ENCODE peak calls at places on chromosomes 1 and 21, in seven cellular contexts. One of them, this sample, is unnamed.
A peak's percentile ranks its signal among the peaks of the same experiment; 100 is the strongest.

GRCh38 chr1:233331676-233332519 is 4.4 kb downstream of the MAP3K21 start:
- DNase-seq in adrenal gland: no peak
- DNase-seq in psoas muscle: no peak
- DNase-seq in progenitor cell of endocrine pancreas: no peak
- DNase-seq in GM12865: no peak
- DNase-seq in WERI-Rb-1: no peak
- DNase-seq in HFFc6: no peak
- DNase-seq in this sample: no peak

GRCh38 chr1:229884765-229885164 is 182.3 kb upstream of the GALNT2 start:
- DNase-seq in WERI-Rb-1: no peak
- DNase-seq in adrenal gland: no peak
- DNase-seq in HFFc6: no peak
- DNase-seq in psoas muscle: no peak
- DNase-seq in GM12865: no peak
- DNase-seq in progenitor cell of endocrine pancreas: no peak
- DNase-seq in this sample: no peak

GRCh38 chr1:77664923-77665516 is 17.4 kb downstream of the ZZZ3 start:
- DNase-seq in adrenal gland: no peak
- DNase-seq in progenitor cell of endocrine pancreas: no peak
- DNase-seq in HFFc6: no peak
- DNase-seq in psoas muscle: no peak
- DNase-seq in GM12865: no peak
- DNase-seq in WERI-Rb-1: no peak
- DNase-seq in this sample: no peak

GRCh38 chr1:113538225-113538624 is 147.9 kb downstream of the MAGI3 start:
- DNase-seq in progenitor cell of endocrine pancreas: no peak
- DNase-seq in adrenal gland: no peak
- DNase-seq in HFFc6: peak; percentile 66
- DNase-seq in GM12865: no peak
- DNase-seq in psoas muscle: no peak
- DNase-seq in WERI-Rb-1: no peak
- DNase-seq in this sample: no peak

GRCh38 chr21:37849703-37850102 is 66.6 kb downstream of the KCNJ6 start:
- DNase-seq in WERI-Rb-1: no peak
- DNase-seq in psoas muscle: no peak
- DNase-seq in adrenal gland: no peak
- DNase-seq in GM12865: no peak
- DNase-seq in progenitor cell of endocrine pancreas: no peak
- DNase-seq in HFFc6: peak; percentile 75
- DNase-seq in this sample: no peak

GRCh38 chr1:221418346-221418745 is 323.5 kb downstream of the DUSP10 start:
- DNase-seq in adrenal gland: no peak
- DNase-seq in progenitor cell of endocrine pancreas: no peak
- DNase-seq in psoas muscle: no peak
- DNase-seq in HFFc6: peak; percentile 46
- DNase-seq in WERI-Rb-1: no peak
- DNase-seq in GM12865: no peak
- DNase-seq in this sample: no peak

GRCh38 chr1:41870076-41870562 is 48.6 kb downstream of the HIVEP3 start:
- DNase-seq in psoas muscle: no peak
- DNase-seq in progenitor cell of endocrine pancreas: no peak
- DNase-seq in GM12865: peak; percentile 41
- DNase-seq in adrenal gland: no peak
- DNase-seq in WERI-Rb-1: no peak
- DNase-seq in HFFc6: peak; percentile 59
- DNase-seq in this sample: no peak

GRCh38 chr1:205298191-205298994 is 23.2 kb downstream of the NUAK2 start:
- DNase-seq in adrenal gland: no peak
- DNase-seq in progenitor cell of endocrine pancreas: no peak
- DNase-seq in WERI-Rb-1: no peak
- DNase-seq in GM12865: no peak
- DNase-seq in HFFc6: peak; percentile 93
- DNase-seq in psoas muscle: no peak
- DNase-seq in this sample: peak; percentile 85

GRCh38 chr1:36466370-36467026 is 2.3 kb upstream of the MRPS15 start:
- DNase-seq in psoas muscle: no peak
- DNase-seq in WERI-Rb-1: no peak
- DNase-seq in adrenal gland: no peak
- DNase-seq in progenitor cell of endocrine pancreas: no peak
- DNase-seq in HFFc6: no peak
- DNase-seq in GM12865: no peak
- DNase-seq in this sample: no peak

GRCh38 chr1:164605254-164606091 is 46.5 kb downstream of the PBX1 start:
- DNase-seq in psoas muscle: no peak
- DNase-seq in HFFc6: no peak
- DNase-seq in GM12865: no peak
- DNase-seq in progenitor cell of endocrine pancreas: no peak
- DNase-seq in adrenal gland: no peak
- DNase-seq in WERI-Rb-1: no peak
- DNase-seq in this sample: no peak

GRCh38 chr1:1371741-1372711 is 3.0 kb downstream of the AURKAIP1 start:
- DNase-seq in adrenal gland: peak; percentile 65
- DNase-seq in HFFc6: no peak
- DNase-seq in progenitor cell of endocrine pancreas: peak; percentile 80
- DNase-seq in GM12865: peak; percentile 80
- DNase-seq in psoas muscle: peak; percentile 85
- DNase-seq in WERI-Rb-1: peak; percentile 83
- DNase-seq in this sample: no peak

GRCh38 chr1:37393585-37394120 is 80.7 kb upstream of the ZC3H12A start:
- DNase-seq in WERI-Rb-1: peak; percentile 68
- DNase-seq in GM12865: no peak
- DNase-seq in HFFc6: no peak
- DNase-seq in adrenal gland: no peak
- DNase-seq in progenitor cell of endocrine pancreas: no peak
- DNase-seq in psoas muscle: no peak
- DNase-seq in this sample: no peak

GRCh38 chr1:234941711-234942320 is 186.8 kb downstream of the TOMM20 start:
- DNase-seq in psoas muscle: no peak
- DNase-seq in progenitor cell of endocrine pancreas: no peak
- DNase-seq in adrenal gland: no peak
- DNase-seq in HFFc6: peak; percentile 26
- DNase-seq in GM12865: no peak
- DNase-seq in WERI-Rb-1: no peak
- DNase-seq in this sample: no peak

GRCh38 chr1:156477526-156478249 is 22.9 kb downstream of the MEF2D start:
- DNase-seq in GM12865: no peak
- DNase-seq in psoas muscle: peak; percentile 75
- DNase-seq in WERI-Rb-1: no peak
- DNase-seq in adrenal gland: peak; percentile 66
- DNase-seq in progenitor cell of endocrine pancreas: no peak
- DNase-seq in HFFc6: no peak
- DNase-seq in this sample: no peak

GRCh38 chr1:3024588-3024987 is 3.3 kb downstream of the ACTRT2 start:
- DNase-seq in progenitor cell of endocrine pancreas: no peak
- DNase-seq in adrenal gland: no peak
- DNase-seq in GM12865: no peak
- DNase-seq in HFFc6: no peak
- DNase-seq in WERI-Rb-1: no peak
- DNase-seq in psoas muscle: no peak
- DNase-seq in this sample: no peak

GRCh38 chr1:30339866-30340265 is 383.5 kb downstream of the MATN1 start:
- DNase-seq in WERI-Rb-1: no peak
- DNase-seq in HFFc6: no peak
- DNase-seq in psoas muscle: no peak
- DNase-seq in progenitor cell of endocrine pancreas: no peak
- DNase-seq in adrenal gland: no peak
- DNase-seq in GM12865: no peak
- DNase-seq in this sample: no peak

GRCh38 chr1:30342535-30343141 is 380.7 kb downstream of the MATN1 start:
- DNase-seq in adrenal gland: no peak
- DNase-seq in progenitor cell of endocrine pancreas: peak; percentile 29
- DNase-seq in HFFc6: no peak
- DNase-seq in GM12865: no peak
- DNase-seq in WERI-Rb-1: no peak
- DNase-seq in psoas muscle: no peak
- DNase-seq in this sample: no peak

GRCh38 chr1:30343562-30343961 is 379.8 kb downstream of the MATN1 start:
- DNase-seq in HFFc6: no peak
- DNase-seq in adrenal gland: no peak
- DNase-seq in GM12865: no peak
- DNase-seq in progenitor cell of endocrine pancreas: no peak
- DNase-seq in psoas muscle: no peak
- DNase-seq in WERI-Rb-1: no peak
- DNase-seq in this sample: no peak

GRCh38 chr1:30338765-30339164 is 384.6 kb downstream of the MATN1 start:
- DNase-seq in WERI-Rb-1: no peak
- DNase-seq in HFFc6: no peak
- DNase-seq in GM12865: no peak
- DNase-seq in adrenal gland: no peak
- DNase-seq in progenitor cell of endocrine pancreas: no peak
- DNase-seq in psoas muscle: no peak
- DNase-seq in this sample: no peak

DNA sequence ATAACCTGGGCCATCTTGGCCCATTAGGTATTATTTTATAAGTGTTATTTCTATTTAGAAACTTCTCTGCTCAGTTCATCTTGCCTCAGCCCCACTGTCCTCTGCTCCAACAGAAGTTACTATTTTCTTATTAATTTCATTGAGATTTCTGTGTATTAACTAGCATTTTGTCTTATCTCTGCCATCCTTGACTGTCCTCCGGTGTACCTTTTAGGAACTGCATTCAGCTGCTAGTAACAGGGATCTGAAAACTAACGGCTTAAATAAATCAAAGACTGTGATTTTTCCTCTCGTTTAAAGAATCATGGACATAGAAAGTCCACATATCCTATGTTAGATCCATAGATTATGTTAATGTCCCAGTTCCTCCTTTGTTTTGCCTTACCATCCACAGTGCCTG is 382.5 kb downstream of the MATN1 start:
- DNase-seq in WERI-Rb-1: no peak
- DNase-seq in HFFc6: no peak
- DNase-seq in adrenal gland: no peak
- DNase-seq in GM12865: no peak
- DNase-seq in progenitor cell of endocrine pancreas: no peak
- DNase-seq in psoas muscle: no peak
- DNase-seq in this sample: no peak
- TF ChIP-seq CTCF in WERI-Rb-1: peak; percentile 26
- TF ChIP-seq CTCF in HFFc6: no peak
- TF ChIP-seq CTCF in adrenal gland: no peak
- TF ChIP-seq CTCF in GM12865: peak; percentile 3
- TF ChIP-seq CTCF in progenitor cell of endocrine pancreas: peak; percentile 9
- TF ChIP-seq CTCF in psoas muscle: no peak
- TF ChIP-seq CTCF in this sample: no peak

DNA sequence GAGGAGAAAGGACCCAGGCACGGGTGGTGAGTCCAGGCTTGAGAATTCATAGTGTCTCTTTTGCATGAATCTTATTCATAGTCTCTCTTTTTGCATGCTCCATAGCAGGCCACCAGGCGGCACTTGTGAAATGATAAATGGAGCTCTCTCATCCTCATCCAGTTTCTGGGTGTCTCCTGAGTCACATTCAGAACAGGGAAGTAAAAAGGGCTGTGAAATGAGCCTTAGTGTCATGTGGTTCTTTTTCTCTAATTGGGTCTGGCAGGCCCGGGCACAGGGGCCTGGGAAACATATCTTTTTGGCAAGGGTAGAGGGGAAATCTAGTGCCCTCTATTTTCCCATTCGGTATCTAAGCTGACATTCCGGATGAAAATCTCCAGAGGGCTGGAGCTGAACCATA is 19.1 kb upstream of the NCF2 start:
- DNase-seq in WERI-Rb-1: no peak
- DNase-seq in HFFc6: peak; percentile 88
- DNase-seq in adrenal gland: peak; percentile 50
- DNase-seq in GM12865: peak; percentile 83
- DNase-seq in progenitor cell of endocrine pancreas: no peak
- DNase-seq in psoas muscle: peak; percentile 67
- DNase-seq in this sample: peak; percentile 66
- TF ChIP-seq CTCF in WERI-Rb-1: peak; percentile 14
- TF ChIP-seq CTCF in HFFc6: peak; percentile 85
- TF ChIP-seq CTCF in adrenal gland: peak; percentile 64
- TF ChIP-seq CTCF in GM12865: peak; percentile 64
- TF ChIP-seq CTCF in progenitor cell of endocrine pancreas: no peak
- TF ChIP-seq CTCF in psoas muscle: peak; percentile 15
- TF ChIP-seq CTCF in this sample: peak; percentile 66

DNA sequence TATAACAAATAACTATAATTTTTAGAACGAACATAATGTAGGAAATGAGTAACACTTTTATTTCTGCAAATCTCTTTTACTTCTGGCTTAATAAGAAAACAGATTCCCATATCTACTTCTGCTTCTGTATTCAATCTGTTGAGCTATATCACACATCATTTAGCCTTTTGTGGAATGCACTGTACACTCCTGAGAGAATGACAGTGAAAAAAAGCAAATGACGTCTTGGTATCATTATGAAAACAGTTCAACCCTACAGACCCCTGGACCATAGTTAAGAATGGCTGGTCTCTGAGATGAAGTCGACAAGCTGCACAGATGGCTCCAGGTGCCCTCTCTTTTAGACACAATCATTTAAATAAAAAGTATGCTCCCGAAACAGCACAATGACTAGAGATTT is 247.0 kb downstream of the RERE start:
- DNase-seq in progenitor cell of endocrine pancreas: no peak
- DNase-seq in psoas muscle: no peak
- DNase-seq in HFFc6: no peak
- DNase-seq in GM12865: no peak
- DNase-seq in adrenal gland: no peak
- DNase-seq in WERI-Rb-1: no peak
- DNase-seq in this sample: no peak
- TF ChIP-seq CTCF in progenitor cell of endocrine pancreas: no peak
- TF ChIP-seq CTCF in psoas muscle: no peak
- TF ChIP-seq CTCF in HFFc6: no peak
- TF ChIP-seq CTCF in GM12865: no peak
- TF ChIP-seq CTCF in adrenal gland: no peak
- TF ChIP-seq CTCF in WERI-Rb-1: no peak
- TF ChIP-seq CTCF in this sample: no peak

GRCh38 chr21:38912789-38913119 is 107.0 kb downstream of the ETS2 start:
- DNase-seq in psoas muscle: no peak
- DNase-seq in GM12865: no peak
- DNase-seq in WERI-Rb-1: no peak
- DNase-seq in HFFc6: no peak
- DNase-seq in progenitor cell of endocrine pancreas: no peak
- DNase-seq in adrenal gland: no peak
- DNase-seq in this sample: no peak
- TF ChIP-seq CTCF in psoas muscle: no peak
- TF ChIP-seq CTCF in GM12865: no peak
- TF ChIP-seq CTCF in WERI-Rb-1: no peak
- TF ChIP-seq CTCF in HFFc6: no peak
- TF ChIP-seq CTCF in progenitor cell of endocrine pancreas: no peak
- TF ChIP-seq CTCF in adrenal gland: no peak
- TF ChIP-seq CTCF in this sample: no peak

DNA sequence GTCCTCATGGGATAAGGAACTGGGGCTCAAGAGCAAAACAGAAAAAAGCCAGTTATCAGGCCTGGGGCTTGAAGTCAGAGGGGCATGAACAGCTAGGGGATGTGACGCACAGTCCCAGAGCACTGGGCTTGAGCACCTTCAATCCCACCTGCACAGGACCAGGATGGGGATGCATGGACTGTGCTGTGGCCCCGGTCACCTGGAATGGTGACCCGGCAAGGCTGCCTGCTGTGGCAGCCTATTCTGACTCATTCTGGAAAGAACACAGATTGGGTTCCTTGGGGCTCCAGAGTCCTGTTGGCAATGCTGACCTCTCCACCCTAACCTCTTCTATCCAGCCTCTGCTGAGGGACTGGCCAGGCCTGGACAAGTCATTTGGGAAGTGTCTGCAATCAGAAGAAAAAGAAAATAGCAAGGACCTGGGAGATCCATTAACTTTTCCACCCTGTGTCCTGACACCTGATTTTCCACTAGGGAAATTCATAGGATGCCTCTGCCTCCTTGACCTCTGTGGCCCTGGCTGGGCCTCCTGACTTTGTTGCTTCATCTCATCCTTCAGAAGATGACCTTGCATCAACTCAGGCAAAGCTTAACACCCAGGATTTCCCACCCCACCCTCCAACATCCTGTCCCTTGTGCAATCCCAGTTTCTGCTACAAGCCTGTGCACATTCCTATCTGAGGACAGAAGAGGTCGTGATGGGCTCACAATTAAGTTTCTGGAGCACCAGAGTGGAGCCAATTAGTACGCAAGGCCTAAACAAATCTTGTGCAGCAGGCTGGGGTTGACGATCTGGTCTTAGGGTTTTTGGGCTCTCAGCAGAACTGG is 17.9 kb upstream of the FMOD start:
- DNase-seq in psoas muscle: peak; percentile 85
- DNase-seq in progenitor cell of endocrine pancreas: no peak
- DNase-seq in WERI-Rb-1: peak; percentile 69
- DNase-seq in HFFc6: peak; percentile 53
- DNase-seq in adrenal gland: peak; percentile 66
- DNase-seq in GM12865: peak; percentile 18
- DNase-seq in this sample: peak; percentile 82
- TF ChIP-seq CTCF in psoas muscle: peak; percentile 18
- TF ChIP-seq CTCF in progenitor cell of endocrine pancreas: no peak
- TF ChIP-seq CTCF in WERI-Rb-1: peak; percentile 66
- TF ChIP-seq CTCF in HFFc6: peak; percentile 62
- TF ChIP-seq CTCF in adrenal gland: peak; percentile 48
- TF ChIP-seq CTCF in GM12865: no peak
- TF ChIP-seq CTCF in this sample: peak; percentile 70

This sample was measured in AG09319.